ENCODE peak calls at places on chromosomes 13 and 19, in nine cellular contexts. Q is T-helper 17 cell, V is HEK293T, M is fibroblast of lung, F is H4, H is left lung, D is endodermal cell, P is PC-3, O is H9. G is an unnamed sample.

GRCh38 chr13:42924290-42924803 is 67.7 kb downstream of the EPSTI1 start:
- DNase-seq in P (no peak), O (no peak), D (no peak), F (no peak), H (no peak), V (no peak), M (no peak), Q (no peak), G (no peak)

GRCh38 chr19:19274146-19274545 is 1.0 kb upstream of the TM6SF2 start:
- DNase-seq in O (no peak), H (no peak), M (no peak), D (peak; percentile 48), V (no peak), Q (no peak), F (no peak), P (no peak), G (no peak)

GRCh38 chr13:108902557-108903155 is 273.2 kb downstream of the MYO16 start:
- DNase-seq in H (no peak), D (no peak), Q (no peak), P (peak; percentile 48), M (no peak), V (no peak), F (no peak), O (no peak), G (no peak)

GRCh38 chr13:91398413-91399188 is at the start of gene GPC5:
- DNase-seq in M (peak; percentile 56), H (peak; percentile 95), F (peak; percentile 33), Q (peak; percentile 78), O (peak; percentile 89), P (peak; percentile 57), V (peak; percentile 100), D (peak; percentile 96), G (peak; percentile 83)

GRCh38 chr19:10884273-10884672 is 12.9 kb downstream of the CARM1 start:
- DNase-seq in M (peak; percentile 58), V (no peak), O (no peak), H (no peak), P (peak; percentile 65), D (no peak), Q (no peak), F (no peak), G (no peak)

GRCh38 chr19:6616011-6616410 is 25.1 kb upstream of the CD70 start:
- DNase-seq in V (no peak), O (no peak), P (peak; percentile 68), H (no peak), F (no peak), M (peak; percentile 87), D (no peak), Q (no peak), G (no peak)

GRCh38 chr13:30808600-30808999 is 73.3 kb downstream of the ALOX5AP start:
- DNase-seq in D (no peak), Q (no peak), O (no peak), F (no peak), V (no peak), H (no peak), M (no peak), P (no peak), G (peak; percentile 10)

GRCh38 chr19:19542507-19542906 is 4.4 kb downstream of the CILP2 start:
- DNase-seq in O (no peak), M (no peak), P (no peak), V (no peak), F (no peak), H (no peak), D (no peak), Q (no peak), G (no peak)

GRCh38 chr13:36493046-36493445 is 60.8 kb downstream of the CCNA1 start:
- DNase-seq in D (no peak), P (peak; percentile 7), V (no peak), H (no peak), F (no peak), M (no peak), Q (no peak), O (no peak), G (no peak)

GRCh38 chr13:51913421-51914136 is 51.8 kb downstream of the CCDC70 start:
- DNase-seq in O (peak; percentile 62), F (no peak), P (no peak), M (no peak), Q (no peak), H (no peak), D (peak; percentile 76), V (no peak), G (no peak)

GRCh38 chr13:35889560-35889959 is 241.6 kb downstream of the DCLK1 start:
- DNase-seq in H (no peak), D (no peak), V (no peak), O (no peak), Q (no peak), F (no peak), M (peak; percentile 18), P (peak; percentile 24), G (no peak)

GRCh38 chr13:33931397-33931987 is 113.5 kb downstream of the RFC3 start:
- DNase-seq in O (no peak), H (no peak), P (peak; percentile 75), D (peak; percentile 63), Q (no peak), M (peak; percentile 56), V (peak; percentile 40), F (peak; percentile 38), G (no peak)

GRCh38 chr13:37375071-37375470 is 223.5 kb downstream of the POSTN start:
- DNase-seq in P (peak; percentile 22), H (no peak), O (no peak), F (no peak), M (no peak), D (no peak), Q (no peak), V (no peak), G (no peak)

GRCh38 chr19:47663911-47664771 is 49.1 kb upstream of the EHD2 start:
- DNase-seq in Q (no peak), O (no peak), H (no peak), M (peak; percentile 99), D (no peak), V (no peak), P (peak; percentile 86), F (peak; percentile 98), G (peak; percentile 72)

GRCh38 chr13:109782066-109782822 is 4.1 kb downstream of the IRS2 start:
- DNase-seq in P (no peak), Q (no peak), V (no peak), F (no peak), D (no peak), H (peak; percentile 82), M (no peak), O (no peak), G (no peak)

GRCh38 chr13:51728972-51729371 is 75.0 kb downstream of the DHRS12 start:
- DNase-seq in Q (no peak), V (no peak), F (peak; percentile 31), O (no peak), P (peak; percentile 2), D (no peak), M (peak; percentile 87), H (no peak), G (no peak)

GRCh38 chr19:5711713-5712161 is 8.2 kb downstream of the LONP1 start:
- DNase-seq in F (no peak), P (no peak), O (no peak), D (no peak), M (no peak), V (no peak), Q (no peak), H (peak; percentile 68), G (no peak)

GRCh38 chr19:9498183-9498902 is at the start of gene ZNF560:
- DNase-seq in D (peak; percentile 55), P (no peak), F (no peak), Q (no peak), O (peak; percentile 28), M (peak; percentile 21), V (peak; percentile 12), H (no peak), G (no peak)

GRCh38 chr19:19704836-19705235 is 28.1 kb downstream of the ZNF14 start:
- DNase-seq in V (no peak), H (no peak), D (no peak), O (no peak), P (no peak), M (no peak), F (no peak), Q (no peak), G (no peak)

GRCh38 chr13:44523176-44524017 is 52.7 kb downstream of the TSC22D1 start:
- DNase-seq in Q (no peak), V (no peak), D (no peak), O (no peak), P (peak; percentile 72), M (peak; percentile 90), H (no peak), F (peak; percentile 54), G (no peak)

GRCh38 chr13:94708031-94708571 is 4.2 kb downstream of the SOX21 start:
- DNase-seq in H (no peak), Q (no peak), P (no peak), V (peak; percentile 60), M (no peak), O (peak; percentile 80), D (peak; percentile 84), F (no peak), G (no peak)

GRCh38 chr19:47507031-47507430 is 7.8 kb downstream of the NAPA start:
- DNase-seq in D (no peak), V (no peak), M (no peak), Q (no peak), F (no peak), H (peak; percentile 24), O (no peak), P (no peak), G (no peak)

GRCh38 chr19:51511353-51511752 is 9.8 kb upstream of the SIGLEC12 start:
- DNase-seq in M (no peak), P (peak; percentile 28), V (no peak), O (no peak), H (no peak), Q (no peak), F (peak; percentile 28), D (peak; percentile 75), G (no peak)

GRCh38 chr19:15869109-15869555 is 28.7 kb downstream of the CYP4F2 start:
- DNase-seq in V (peak; percentile 65), O (no peak), F (peak; percentile 34), P (peak; percentile 69), Q (peak; percentile 12), H (no peak), M (peak; percentile 1), D (peak; percentile 50), G (no peak)

GRCh38 chr13:80336335-80336734 is 4.6 kb downstream of the SPRY2 start:
- DNase-seq in Q (no peak), P (no peak), H (no peak), F (no peak), D (no peak), O (no peak), V (no peak), M (peak; percentile 42), G (no peak)

GRCh38 chr19:49515767-49516166 is 3.3 kb downstream of the FCGRT start:
- DNase-seq in F (peak; percentile 3), H (no peak), M (no peak), V (no peak), O (no peak), P (no peak), D (no peak), Q (no peak), G (no peak)

GRCh38 chr19:29625316-29625715 is 19.2 kb downstream of the POP4 start:
- DNase-seq in F (no peak), M (no peak), V (no peak), H (no peak), Q (no peak), O (no peak), D (peak; percentile 47), P (no peak), G (no peak)

GRCh38 chr13:98853791-98854191 is 101.3 kb upstream of the SLC15A1 start:
- DNase-seq in H (no peak), P (no peak), Q (no peak), V (no peak), O (no peak), M (peak; percentile 66), F (no peak), D (no peak), G (no peak)

GRCh38 chr19:39132344-39132969 is 6.9 kb downstream of the PAK4 start:
- DNase-seq in M (no peak), V (no peak), P (no peak), Q (no peak), O (no peak), H (peak; percentile 75), D (peak; percentile 41), F (no peak), G (no peak)

GRCh38 chr19:48881741-48882657 is 9.8 kb downstream of the PPP1R15A start:
- DNase-seq in F (no peak), M (no peak), O (peak; percentile 85), D (peak; percentile 83), Q (no peak), H (no peak), P (peak; percentile 22), V (peak; percentile 61), G (no peak)

GRCh38 chr13:81596224-81596753 is 1255.4 kb upstream of the SPRY2 start:
- DNase-seq in V (no peak), Q (no peak), F (no peak), M (no peak), P (no peak), D (no peak), O (no peak), H (no peak), G (no peak)

G was measured in sciatic nerve.